ENCODE peak calls at places on chromosomes 1 and 21, in four cellular contexts. M is T-helper 1 cell; V is stimulated activated CD8-positive, alpha-beta memory T cell treated with anti-CD3 and anti-CD28 coated beads, Interleukin-15, amount 100 ng/mL, for 24 hours; A is activated gamma-delta T cell. H is an unnamed sample.

GRCh38 chr1:172837816-172838680 is 179.1 kb downstream of the FASLG start:
- DNase-seq in A (no peak), M (no peak), V (no peak), H (peak)

GRCh38 chr1:50447961-50448360 is 24.7 kb upstream of the DMRTA2 start:
- DNase-seq in M (no peak), A (no peak), V (no peak), H (no peak)

GRCh38 chr1:1199961-1200875 is 6.2 kb downstream of the TNFRSF18 start:
- DNase-seq in A (no peak), M (peak), V (no peak), H (no peak)

GRCh38 chr1:8666394-8667167 is 150.9 kb downstream of the RERE start:
- DNase-seq in M (no peak), V (no peak), A (no peak), H (peak)

GRCh38 chr1:31714442-31715096 is 10.8 kb upstream of the COL16A1 start:
- DNase-seq in A (no peak), M (no peak), V (no peak), H (peak)

GRCh38 chr1:44377925-44378784 is 23.1 kb upstream of the ERI3 start:
- DNase-seq in V (no peak), A (no peak), M (no peak), H (peak)

GRCh38 chr1:43270421-43271095 is 775 bp downstream of the TMEM125 start:
- DNase-seq in M (no peak), A (no peak), V (no peak), H (no peak)

GRCh38 chr1:170836146-170836545 is 99.2 kb upstream of the MROH9 start:
- DNase-seq in M (no peak), V (no peak), A (no peak), H (peak)

GRCh38 chr21:32520885-32521735 is 64.2 kb downstream of the TCP10L start:
- DNase-seq in V (no peak), A (no peak), M (no peak), H (peak)

GRCh38 chr1:207824691-207825090 is 72.8 kb downstream of the CD46 start:
- DNase-seq in A (no peak), M (no peak), V (no peak), H (peak)

GRCh38 chr1:226863446-226863845 is 7.0 kb upstream of the PSEN2 start:
- DNase-seq in M (no peak), V (no peak), A (no peak), H (peak)

GRCh38 chr1:31549807-31550620 is 26.3 kb upstream of the TINAGL1 start:
- DNase-seq in V (no peak), M (no peak), A (no peak), H (peak)

GRCh38 chr1:26998319-26999300 is 5.1 kb downstream of the TRNP1 start:
- DNase-seq in M (no peak), V (no peak), A (no peak), H (no peak)

GRCh38 chr1:180863158-180863775 is 49.4 kb upstream of the KIAA1614 start:
- DNase-seq in A (no peak), M (no peak), V (no peak), H (peak)

GRCh38 chr1:195584870-195585624 is 1023.2 kb downstream of the KCNT2 start:
- DNase-seq in M (no peak), V (no peak), A (no peak), H (no peak)

GRCh38 chr1:6205849-6206845 is at the start of gene RNF207:
- DNase-seq in M (peak), V (no peak), A (no peak), H (peak)

GRCh38 chr1:228794173-228794572 is 58.9 kb downstream of the RHOU start:
- DNase-seq in V (no peak), A (no peak), M (no peak), H (no peak)

GRCh38 chr1:169044971-169045370 is 61.5 kb upstream of the ATP1B1 start:
- DNase-seq in A (no peak), V (no peak), M (no peak), H (no peak)

GRCh38 chr1:71861022-71861421 is 421.3 kb downstream of the NEGR1 start:
- DNase-seq in M (no peak), V (no peak), A (no peak), H (peak)

GRCh38 chr1:53091841-53092645 is 30.0 kb downstream of the PODN start:
- DNase-seq in M (no peak), A (no peak), V (no peak), H (peak)

GRCh38 chr1:4054957-4055676 is 155.0 kb upstream of the C1orf174 start:
- DNase-seq in A (no peak), V (no peak), M (no peak), H (no peak)

GRCh38 chr1:40411843-40412242 is 38.3 kb downstream of the SMAP2 start:
- DNase-seq in M (no peak), V (no peak), A (no peak), H (no peak)

GRCh38 chr1:12095822-12096263 is 32.7 kb downstream of the TNFRSF8 start:
- DNase-seq in A (no peak), M (no peak), V (no peak), H (no peak)

GRCh38 chr1:110003747-110004428 is 19.3 kb downstream of the AHCYL1 start:
- DNase-seq in A (no peak), M (no peak), V (no peak), H (peak)

GRCh38 chr1:112618721-112619517 is at the start of gene ST7L:
- DNase-seq in A (peak), V (peak), M (peak), H (peak)

GRCh38 chr1:185654199-185654951 is 79.8 kb upstream of the HMCN1 start:
- DNase-seq in M (no peak), A (no peak), V (no peak), H (peak)

GRCh38 chr1:151523331-151523730 is 12.1 kb downstream of the CGN start:
- DNase-seq in M (no peak), A (no peak), V (no peak), H (no peak)

GRCh38 chr1:53430256-53430655 is 28.9 kb upstream of the DMRTB1 start:
- DNase-seq in V (no peak), M (no peak), A (no peak), H (no peak)

GRCh38 chr1:207885129-207886032 is 25.5 kb downstream of the CD34 start:
- DNase-seq in M (peak), A (no peak), V (peak), H (peak)

GRCh38 chr1:9705337-9706098 is 54.0 kb downstream of the PIK3CD start:
- DNase-seq in M (no peak), A (no peak), V (no peak), H (peak)

GRCh38 chr1:36889478-36889845 is 144.9 kb downstream of the GRIK3 start:
- DNase-seq in A (no peak), M (no peak), V (no peak), H (no peak)

GRCh38 chr1:23283660-23284602 is 60.2 kb downstream of the HNRNPR start:
- DNase-seq in V (no peak), M (no peak), A (no peak), H (peak)

GRCh38 chr1:9317591-9318331 is 25.1 kb downstream of the SPSB1 start:
- DNase-seq in A (no peak), V (no peak), M (no peak), H (peak)

GRCh38 chr1:198556969-198557368 is 16.5 kb upstream of the ATP6V1G3 start:
- DNase-seq in M (peak), V (peak), A (no peak), H (no peak)

H was measured in fibroblast of villous mesenchyme.